ENCODE peak calls at places on chromosomes 5 and 9, in nine cellular contexts. One of them, this sample, is unnamed.

GRCh38 chr5:139636207-139636792 is 11.8 kb upstream of the CXXC5 start:
- DNase-seq in caudate nucleus: no peak
- DNase-seq in Caki2: no peak
- DNase-seq in SW 1271: no peak
- DNase-seq in astrocyte of the hippocampus: no peak
- DNase-seq in activated T-helper 1 cell treated with anti-CD3 and anti-CD28 coated beads, Interleukin-12 subunit alpha, Interleukin-12 subunit beta, Interleukin-2, Interleukin-4 antibody, amounts not matched to agents 30 ng/mL and 10 ng/mL and 1 ng/mL, durations not matched to agents 14 hours and 24 hours and 36 hours: peak; percentile 69
- DNase-seq in KBM-7: no peak
- DNase-seq in activated T-cell treated with anti-CD3 and anti-CD28 coated beads, Interleukin-2, amount 50 U/mL, for 1 hour: peak; percentile 57
- DNase-seq in Caco-2: no peak
- DNase-seq in this sample: no peak

GRCh38 chr5:72248352-72249032 is 71.5 kb downstream of the MRPS27 start:
- DNase-seq in caudate nucleus: no peak
- DNase-seq in Caki2: peak; percentile 85
- DNase-seq in SW 1271: peak; percentile 55
- DNase-seq in astrocyte of the hippocampus: peak; percentile 91
- DNase-seq in activated T-helper 1 cell treated with anti-CD3 and anti-CD28 coated beads, Interleukin-12 subunit alpha, Interleukin-12 subunit beta, Interleukin-2, Interleukin-4 antibody, amounts not matched to agents 30 ng/mL and 10 ng/mL and 1 ng/mL, durations not matched to agents 14 hours and 24 hours and 36 hours: no peak
- DNase-seq in KBM-7: no peak
- DNase-seq in activated T-cell treated with anti-CD3 and anti-CD28 coated beads, Interleukin-2, amount 50 U/mL, for 1 hour: no peak
- DNase-seq in Caco-2: no peak
- DNase-seq in this sample: peak; percentile 83

GRCh38 chr5:71932131-71932635 is 175.1 kb upstream of the MAP1B start:
- DNase-seq in caudate nucleus: no peak
- DNase-seq in Caki2: no peak
- DNase-seq in SW 1271: no peak
- DNase-seq in astrocyte of the hippocampus: peak; percentile 76
- DNase-seq in activated T-helper 1 cell treated with anti-CD3 and anti-CD28 coated beads, Interleukin-12 subunit alpha, Interleukin-12 subunit beta, Interleukin-2, Interleukin-4 antibody, amounts not matched to agents 30 ng/mL and 10 ng/mL and 1 ng/mL, durations not matched to agents 14 hours and 24 hours and 36 hours: no peak
- DNase-seq in KBM-7: no peak
- DNase-seq in activated T-cell treated with anti-CD3 and anti-CD28 coated beads, Interleukin-2, amount 50 U/mL, for 1 hour: no peak
- DNase-seq in Caco-2: no peak
- DNase-seq in this sample: peak; percentile 58

GRCh38 chr5:114055810-114056476 is 305.9 kb upstream of the KCNN2 start:
- DNase-seq in caudate nucleus: no peak
- DNase-seq in Caki2: no peak
- DNase-seq in SW 1271: no peak
- DNase-seq in astrocyte of the hippocampus: peak; percentile 26
- DNase-seq in activated T-helper 1 cell treated with anti-CD3 and anti-CD28 coated beads, Interleukin-12 subunit alpha, Interleukin-12 subunit beta, Interleukin-2, Interleukin-4 antibody, amounts not matched to agents 30 ng/mL and 10 ng/mL and 1 ng/mL, durations not matched to agents 14 hours and 24 hours and 36 hours: no peak
- DNase-seq in KBM-7: peak; percentile 2
- DNase-seq in activated T-cell treated with anti-CD3 and anti-CD28 coated beads, Interleukin-2, amount 50 U/mL, for 1 hour: no peak
- DNase-seq in Caco-2: no peak
- DNase-seq in this sample: no peak

GRCh38 chr5:153504726-153505125 is 14.3 kb downstream of the GRIA1 start:
- DNase-seq in caudate nucleus: no peak
- DNase-seq in Caki2: no peak
- DNase-seq in SW 1271: no peak
- DNase-seq in astrocyte of the hippocampus: no peak
- DNase-seq in activated T-helper 1 cell treated with anti-CD3 and anti-CD28 coated beads, Interleukin-12 subunit alpha, Interleukin-12 subunit beta, Interleukin-2, Interleukin-4 antibody, amounts not matched to agents 30 ng/mL and 10 ng/mL and 1 ng/mL, durations not matched to agents 14 hours and 24 hours and 36 hours: no peak
- DNase-seq in KBM-7: no peak
- DNase-seq in activated T-cell treated with anti-CD3 and anti-CD28 coated beads, Interleukin-2, amount 50 U/mL, for 1 hour: no peak
- DNase-seq in Caco-2: no peak
- DNase-seq in this sample: no peak

GRCh38 chr9:126347911-126348760 is 21.5 kb downstream of the MVB12B start:
- DNase-seq in caudate nucleus: no peak
- DNase-seq in Caki2: peak; percentile 32
- DNase-seq in SW 1271: no peak
- DNase-seq in astrocyte of the hippocampus: peak; percentile 66
- DNase-seq in activated T-helper 1 cell treated with anti-CD3 and anti-CD28 coated beads, Interleukin-12 subunit alpha, Interleukin-12 subunit beta, Interleukin-2, Interleukin-4 antibody, amounts not matched to agents 30 ng/mL and 10 ng/mL and 1 ng/mL, durations not matched to agents 14 hours and 24 hours and 36 hours: no peak
- DNase-seq in KBM-7: no peak
- DNase-seq in activated T-cell treated with anti-CD3 and anti-CD28 coated beads, Interleukin-2, amount 50 U/mL, for 1 hour: no peak
- DNase-seq in Caco-2: no peak
- DNase-seq in this sample: peak; percentile 62

GRCh38 chr5:143851383-143851782 is 39.4 kb downstream of the HMHB1 start:
- DNase-seq in caudate nucleus: no peak
- DNase-seq in Caki2: no peak
- DNase-seq in SW 1271: no peak
- DNase-seq in astrocyte of the hippocampus: no peak
- DNase-seq in activated T-helper 1 cell treated with anti-CD3 and anti-CD28 coated beads, Interleukin-12 subunit alpha, Interleukin-12 subunit beta, Interleukin-2, Interleukin-4 antibody, amounts not matched to agents 30 ng/mL and 10 ng/mL and 1 ng/mL, durations not matched to agents 14 hours and 24 hours and 36 hours: no peak
- DNase-seq in KBM-7: no peak
- DNase-seq in activated T-cell treated with anti-CD3 and anti-CD28 coated beads, Interleukin-2, amount 50 U/mL, for 1 hour: no peak
- DNase-seq in Caco-2: no peak
- DNase-seq in this sample: no peak

GRCh38 chr9:114677418-114677817 is 4.6 kb downstream of the TEX48 start:
- DNase-seq in caudate nucleus: no peak
- DNase-seq in Caki2: peak; percentile 94
- DNase-seq in SW 1271: peak; percentile 87
- DNase-seq in astrocyte of the hippocampus: peak; percentile 99
- DNase-seq in activated T-helper 1 cell treated with anti-CD3 and anti-CD28 coated beads, Interleukin-12 subunit alpha, Interleukin-12 subunit beta, Interleukin-2, Interleukin-4 antibody, amounts not matched to agents 30 ng/mL and 10 ng/mL and 1 ng/mL, durations not matched to agents 14 hours and 24 hours and 36 hours: no peak
- DNase-seq in KBM-7: peak; percentile 30
- DNase-seq in activated T-cell treated with anti-CD3 and anti-CD28 coated beads, Interleukin-2, amount 50 U/mL, for 1 hour: no peak
- DNase-seq in Caco-2: no peak
- DNase-seq in this sample: peak; percentile 97

GRCh38 chr9:98538626-98539031 is 170.1 kb downstream of the GABBR2 start:
- DNase-seq in caudate nucleus: no peak
- DNase-seq in Caki2: no peak
- DNase-seq in SW 1271: no peak
- DNase-seq in astrocyte of the hippocampus: peak; percentile 90
- DNase-seq in activated T-helper 1 cell treated with anti-CD3 and anti-CD28 coated beads, Interleukin-12 subunit alpha, Interleukin-12 subunit beta, Interleukin-2, Interleukin-4 antibody, amounts not matched to agents 30 ng/mL and 10 ng/mL and 1 ng/mL, durations not matched to agents 14 hours and 24 hours and 36 hours: no peak
- DNase-seq in KBM-7: no peak
- DNase-seq in activated T-cell treated with anti-CD3 and anti-CD28 coated beads, Interleukin-2, amount 50 U/mL, for 1 hour: no peak
- DNase-seq in Caco-2: no peak
- DNase-seq in this sample: no peak

GRCh38 chr5:91898865-91899264 is 515.7 kb upstream of the ARRDC3 start:
- DNase-seq in caudate nucleus: no peak
- DNase-seq in Caki2: no peak
- DNase-seq in SW 1271: no peak
- DNase-seq in astrocyte of the hippocampus: no peak
- DNase-seq in activated T-helper 1 cell treated with anti-CD3 and anti-CD28 coated beads, Interleukin-12 subunit alpha, Interleukin-12 subunit beta, Interleukin-2, Interleukin-4 antibody, amounts not matched to agents 30 ng/mL and 10 ng/mL and 1 ng/mL, durations not matched to agents 14 hours and 24 hours and 36 hours: no peak
- DNase-seq in KBM-7: no peak
- DNase-seq in activated T-cell treated with anti-CD3 and anti-CD28 coated beads, Interleukin-2, amount 50 U/mL, for 1 hour: no peak
- DNase-seq in Caco-2: no peak
- DNase-seq in this sample: no peak

GRCh38 chr9:91056917-91057316 is 255.3 kb downstream of the SYK start:
- DNase-seq in caudate nucleus: no peak
- DNase-seq in Caki2: no peak
- DNase-seq in SW 1271: no peak
- DNase-seq in astrocyte of the hippocampus: no peak
- DNase-seq in activated T-helper 1 cell treated with anti-CD3 and anti-CD28 coated beads, Interleukin-12 subunit alpha, Interleukin-12 subunit beta, Interleukin-2, Interleukin-4 antibody, amounts not matched to agents 30 ng/mL and 10 ng/mL and 1 ng/mL, durations not matched to agents 14 hours and 24 hours and 36 hours: no peak
- DNase-seq in KBM-7: no peak
- DNase-seq in activated T-cell treated with anti-CD3 and anti-CD28 coated beads, Interleukin-2, amount 50 U/mL, for 1 hour: no peak
- DNase-seq in Caco-2: no peak
- DNase-seq in this sample: no peak

GRCh38 chr5:1776831-1777230 is 22.8 kb downstream of the MRPL36 start:
- DNase-seq in caudate nucleus: no peak
- DNase-seq in Caki2: no peak
- DNase-seq in SW 1271: no peak
- DNase-seq in astrocyte of the hippocampus: no peak
- DNase-seq in activated T-helper 1 cell treated with anti-CD3 and anti-CD28 coated beads, Interleukin-12 subunit alpha, Interleukin-12 subunit beta, Interleukin-2, Interleukin-4 antibody, amounts not matched to agents 30 ng/mL and 10 ng/mL and 1 ng/mL, durations not matched to agents 14 hours and 24 hours and 36 hours: no peak
- DNase-seq in KBM-7: no peak
- DNase-seq in activated T-cell treated with anti-CD3 and anti-CD28 coated beads, Interleukin-2, amount 50 U/mL, for 1 hour: no peak
- DNase-seq in Caco-2: peak; percentile 19
- DNase-seq in this sample: no peak

GRCh38 chr5:53557386-53557785 is 3.1 kb upstream of the NDUFS4 start:
- DNase-seq in caudate nucleus: no peak
- DNase-seq in Caki2: no peak
- DNase-seq in SW 1271: no peak
- DNase-seq in astrocyte of the hippocampus: peak; percentile 4
- DNase-seq in activated T-helper 1 cell treated with anti-CD3 and anti-CD28 coated beads, Interleukin-12 subunit alpha, Interleukin-12 subunit beta, Interleukin-2, Interleukin-4 antibody, amounts not matched to agents 30 ng/mL and 10 ng/mL and 1 ng/mL, durations not matched to agents 14 hours and 24 hours and 36 hours: no peak
- DNase-seq in KBM-7: no peak
- DNase-seq in activated T-cell treated with anti-CD3 and anti-CD28 coated beads, Interleukin-2, amount 50 U/mL, for 1 hour: no peak
- DNase-seq in Caco-2: no peak
- DNase-seq in this sample: no peak

GRCh38 chr5:177470759-177471536 is 2.5 kb downstream of the DBN1 start:
- DNase-seq in caudate nucleus: no peak
- DNase-seq in Caki2: no peak
- DNase-seq in SW 1271: no peak
- DNase-seq in astrocyte of the hippocampus: peak; percentile 54
- DNase-seq in activated T-helper 1 cell treated with anti-CD3 and anti-CD28 coated beads, Interleukin-12 subunit alpha, Interleukin-12 subunit beta, Interleukin-2, Interleukin-4 antibody, amounts not matched to agents 30 ng/mL and 10 ng/mL and 1 ng/mL, durations not matched to agents 14 hours and 24 hours and 36 hours: no peak
- DNase-seq in KBM-7: no peak
- DNase-seq in activated T-cell treated with anti-CD3 and anti-CD28 coated beads, Interleukin-2, amount 50 U/mL, for 1 hour: no peak
- DNase-seq in Caco-2: no peak
- DNase-seq in this sample: no peak

GRCh38 chr5:140295414-140295813 is 7.5 kb downstream of the PFDN1 start:
- DNase-seq in caudate nucleus: no peak
- DNase-seq in Caki2: peak; percentile 50
- DNase-seq in SW 1271: peak; percentile 52
- DNase-seq in astrocyte of the hippocampus: peak; percentile 92
- DNase-seq in activated T-helper 1 cell treated with anti-CD3 and anti-CD28 coated beads, Interleukin-12 subunit alpha, Interleukin-12 subunit beta, Interleukin-2, Interleukin-4 antibody, amounts not matched to agents 30 ng/mL and 10 ng/mL and 1 ng/mL, durations not matched to agents 14 hours and 24 hours and 36 hours: no peak
- DNase-seq in KBM-7: peak; percentile 40
- DNase-seq in activated T-cell treated with anti-CD3 and anti-CD28 coated beads, Interleukin-2, amount 50 U/mL, for 1 hour: no peak
- DNase-seq in Caco-2: no peak
- DNase-seq in this sample: peak; percentile 69